ENCODE peak calls at places on chromosomes 2 and 18, in nine cellular contexts. One of them, this sample, is unnamed.
A peak's percentile ranks its signal among the peaks of the same experiment; 100 is the strongest.

GRCh38 chr2:118658581-118659248 is 188.7 kb downstream of the EN1 start:
- DNase-seq in foreskin keratinocyte: no peak
- DNase-seq in stimulated activated CD4-positive, alpha-beta T cell treated with anti-CD3 and anti-CD28 coated beads, Interleukin-12 subunit alpha, Interleukin-12 subunit beta, amount 100 ng/mL, for 4 hours: no peak
- DNase-seq in activated naive CD8-positive, alpha-beta T cell treated with anti-CD3 and anti-CD28 coated beads, Interleukin-2, amount 10 ng/mL, durations not matched to agents 7 days and 5 days: no peak
- DNase-seq in midbrain: no peak
- DNase-seq in fibroblast of the conjunctiva: no peak
- DNase-seq in NCI-H1092 treated with DMSO at 0.1 percent for 48 hours: no peak
- DNase-seq in AML-193: no peak
- DNase-seq in activated T-cell treated with anti-CD3 and anti-CD28 coated beads, Interleukin-2, amount 50 U/mL, for 1 hour: no peak
- DNase-seq in this sample: no peak

GRCh38 chr2:88557290-88557689 is 70.0 kb downstream of the EIF2AK3 start:
- DNase-seq in foreskin keratinocyte: no peak
- DNase-seq in stimulated activated CD4-positive, alpha-beta T cell treated with anti-CD3 and anti-CD28 coated beads, Interleukin-12 subunit alpha, Interleukin-12 subunit beta, amount 100 ng/mL, for 4 hours: no peak
- DNase-seq in activated naive CD8-positive, alpha-beta T cell treated with anti-CD3 and anti-CD28 coated beads, Interleukin-2, amount 10 ng/mL, durations not matched to agents 7 days and 5 days: no peak
- DNase-seq in midbrain: no peak
- DNase-seq in fibroblast of the conjunctiva: no peak
- DNase-seq in NCI-H1092 treated with DMSO at 0.1 percent for 48 hours: no peak
- DNase-seq in AML-193: no peak
- DNase-seq in activated T-cell treated with anti-CD3 and anti-CD28 coated beads, Interleukin-2, amount 50 U/mL, for 1 hour: no peak
- DNase-seq in this sample: no peak

GRCh38 chr2:207601774-207602173 is 23.4 kb downstream of the METTL21A start:
- DNase-seq in foreskin keratinocyte: no peak
- DNase-seq in stimulated activated CD4-positive, alpha-beta T cell treated with anti-CD3 and anti-CD28 coated beads, Interleukin-12 subunit alpha, Interleukin-12 subunit beta, amount 100 ng/mL, for 4 hours: no peak
- DNase-seq in activated naive CD8-positive, alpha-beta T cell treated with anti-CD3 and anti-CD28 coated beads, Interleukin-2, amount 10 ng/mL, durations not matched to agents 7 days and 5 days: no peak
- DNase-seq in midbrain: no peak
- DNase-seq in fibroblast of the conjunctiva: no peak
- DNase-seq in NCI-H1092 treated with DMSO at 0.1 percent for 48 hours: no peak
- DNase-seq in AML-193: no peak
- DNase-seq in activated T-cell treated with anti-CD3 and anti-CD28 coated beads, Interleukin-2, amount 50 U/mL, for 1 hour: no peak
- DNase-seq in this sample: no peak

GRCh38 chr2:2464095-2464494 is 133.0 kb upstream of the MYT1L start:
- DNase-seq in foreskin keratinocyte: no peak
- DNase-seq in stimulated activated CD4-positive, alpha-beta T cell treated with anti-CD3 and anti-CD28 coated beads, Interleukin-12 subunit alpha, Interleukin-12 subunit beta, amount 100 ng/mL, for 4 hours: no peak
- DNase-seq in activated naive CD8-positive, alpha-beta T cell treated with anti-CD3 and anti-CD28 coated beads, Interleukin-2, amount 10 ng/mL, durations not matched to agents 7 days and 5 days: no peak
- DNase-seq in midbrain: no peak
- DNase-seq in fibroblast of the conjunctiva: no peak
- DNase-seq in NCI-H1092 treated with DMSO at 0.1 percent for 48 hours: no peak
- DNase-seq in AML-193: no peak
- DNase-seq in activated T-cell treated with anti-CD3 and anti-CD28 coated beads, Interleukin-2, amount 50 U/mL, for 1 hour: no peak
- DNase-seq in this sample: peak; percentile 49

GRCh38 chr2:223976635-223977226 is 19.5 kb downstream of the MRPL44 start:
- DNase-seq in foreskin keratinocyte: no peak
- DNase-seq in stimulated activated CD4-positive, alpha-beta T cell treated with anti-CD3 and anti-CD28 coated beads, Interleukin-12 subunit alpha, Interleukin-12 subunit beta, amount 100 ng/mL, for 4 hours: no peak
- DNase-seq in activated naive CD8-positive, alpha-beta T cell treated with anti-CD3 and anti-CD28 coated beads, Interleukin-2, amount 10 ng/mL, durations not matched to agents 7 days and 5 days: no peak
- DNase-seq in midbrain: no peak
- DNase-seq in fibroblast of the conjunctiva: no peak
- DNase-seq in NCI-H1092 treated with DMSO at 0.1 percent for 48 hours: no peak
- DNase-seq in AML-193: no peak
- DNase-seq in activated T-cell treated with anti-CD3 and anti-CD28 coated beads, Interleukin-2, amount 50 U/mL, for 1 hour: no peak
- DNase-seq in this sample: no peak

GRCh38 chr2:228841877-228842276 is 429.2 kb downstream of the PID1 start:
- DNase-seq in foreskin keratinocyte: no peak
- DNase-seq in stimulated activated CD4-positive, alpha-beta T cell treated with anti-CD3 and anti-CD28 coated beads, Interleukin-12 subunit alpha, Interleukin-12 subunit beta, amount 100 ng/mL, for 4 hours: no peak
- DNase-seq in activated naive CD8-positive, alpha-beta T cell treated with anti-CD3 and anti-CD28 coated beads, Interleukin-2, amount 10 ng/mL, durations not matched to agents 7 days and 5 days: no peak
- DNase-seq in midbrain: no peak
- DNase-seq in fibroblast of the conjunctiva: no peak
- DNase-seq in NCI-H1092 treated with DMSO at 0.1 percent for 48 hours: no peak
- DNase-seq in AML-193: no peak
- DNase-seq in activated T-cell treated with anti-CD3 and anti-CD28 coated beads, Interleukin-2, amount 50 U/mL, for 1 hour: no peak
- DNase-seq in this sample: no peak

GRCh38 chr2:196263181-196263747 is 91.9 kb upstream of the STK17B start:
- DNase-seq in foreskin keratinocyte: peak; percentile 92
- DNase-seq in stimulated activated CD4-positive, alpha-beta T cell treated with anti-CD3 and anti-CD28 coated beads, Interleukin-12 subunit alpha, Interleukin-12 subunit beta, amount 100 ng/mL, for 4 hours: no peak
- DNase-seq in activated naive CD8-positive, alpha-beta T cell treated with anti-CD3 and anti-CD28 coated beads, Interleukin-2, amount 10 ng/mL, durations not matched to agents 7 days and 5 days: no peak
- DNase-seq in midbrain: peak; percentile 55
- DNase-seq in fibroblast of the conjunctiva: no peak
- DNase-seq in NCI-H1092 treated with DMSO at 0.1 percent for 48 hours: no peak
- DNase-seq in AML-193: peak; percentile 88
- DNase-seq in activated T-cell treated with anti-CD3 and anti-CD28 coated beads, Interleukin-2, amount 50 U/mL, for 1 hour: peak; percentile 38
- DNase-seq in this sample: no peak

GRCh38 chr2:222903234-222904220 is 42.7 kb downstream of the ACSL3 start:
- DNase-seq in foreskin keratinocyte: no peak
- DNase-seq in stimulated activated CD4-positive, alpha-beta T cell treated with anti-CD3 and anti-CD28 coated beads, Interleukin-12 subunit alpha, Interleukin-12 subunit beta, amount 100 ng/mL, for 4 hours: peak; percentile 19
- DNase-seq in activated naive CD8-positive, alpha-beta T cell treated with anti-CD3 and anti-CD28 coated beads, Interleukin-2, amount 10 ng/mL, durations not matched to agents 7 days and 5 days: no peak
- DNase-seq in midbrain: peak; percentile 32
- DNase-seq in fibroblast of the conjunctiva: peak; percentile 41
- DNase-seq in NCI-H1092 treated with DMSO at 0.1 percent for 48 hours: peak; percentile 44
- DNase-seq in AML-193: peak; percentile 68
- DNase-seq in activated T-cell treated with anti-CD3 and anti-CD28 coated beads, Interleukin-2, amount 50 U/mL, for 1 hour: no peak
- DNase-seq in this sample: peak; percentile 8

GRCh38 chr2:179745615-179746263 is 115.7 kb downstream of the ZNF385B start:
- DNase-seq in foreskin keratinocyte: no peak
- DNase-seq in stimulated activated CD4-positive, alpha-beta T cell treated with anti-CD3 and anti-CD28 coated beads, Interleukin-12 subunit alpha, Interleukin-12 subunit beta, amount 100 ng/mL, for 4 hours: no peak
- DNase-seq in activated naive CD8-positive, alpha-beta T cell treated with anti-CD3 and anti-CD28 coated beads, Interleukin-2, amount 10 ng/mL, durations not matched to agents 7 days and 5 days: no peak
- DNase-seq in midbrain: peak; percentile 10
- DNase-seq in fibroblast of the conjunctiva: no peak
- DNase-seq in NCI-H1092 treated with DMSO at 0.1 percent for 48 hours: no peak
- DNase-seq in AML-193: no peak
- DNase-seq in activated T-cell treated with anti-CD3 and anti-CD28 coated beads, Interleukin-2, amount 50 U/mL, for 1 hour: no peak
- DNase-seq in this sample: no peak

GRCh38 chr2:30155202-30155601 is 8.4 kb downstream of the YPEL5 start:
- DNase-seq in foreskin keratinocyte: no peak
- DNase-seq in stimulated activated CD4-positive, alpha-beta T cell treated with anti-CD3 and anti-CD28 coated beads, Interleukin-12 subunit alpha, Interleukin-12 subunit beta, amount 100 ng/mL, for 4 hours: no peak
- DNase-seq in activated naive CD8-positive, alpha-beta T cell treated with anti-CD3 and anti-CD28 coated beads, Interleukin-2, amount 10 ng/mL, durations not matched to agents 7 days and 5 days: no peak
- DNase-seq in midbrain: no peak
- DNase-seq in fibroblast of the conjunctiva: no peak
- DNase-seq in NCI-H1092 treated with DMSO at 0.1 percent for 48 hours: no peak
- DNase-seq in AML-193: no peak
- DNase-seq in activated T-cell treated with anti-CD3 and anti-CD28 coated beads, Interleukin-2, amount 50 U/mL, for 1 hour: no peak
- DNase-seq in this sample: no peak

GRCh38 chr2:71792926-71793761 is 339.8 kb downstream of the DYSF start:
- DNase-seq in foreskin keratinocyte: no peak
- DNase-seq in stimulated activated CD4-positive, alpha-beta T cell treated with anti-CD3 and anti-CD28 coated beads, Interleukin-12 subunit alpha, Interleukin-12 subunit beta, amount 100 ng/mL, for 4 hours: no peak
- DNase-seq in activated naive CD8-positive, alpha-beta T cell treated with anti-CD3 and anti-CD28 coated beads, Interleukin-2, amount 10 ng/mL, durations not matched to agents 7 days and 5 days: no peak
- DNase-seq in midbrain: no peak
- DNase-seq in fibroblast of the conjunctiva: no peak
- DNase-seq in NCI-H1092 treated with DMSO at 0.1 percent for 48 hours: no peak
- DNase-seq in AML-193: no peak
- DNase-seq in activated T-cell treated with anti-CD3 and anti-CD28 coated beads, Interleukin-2, amount 50 U/mL, for 1 hour: no peak
- DNase-seq in this sample: no peak

GRCh38 chr2:240237609-240238151 is 97.2 kb upstream of the OTOS start:
- DNase-seq in foreskin keratinocyte: peak; percentile 78
- DNase-seq in stimulated activated CD4-positive, alpha-beta T cell treated with anti-CD3 and anti-CD28 coated beads, Interleukin-12 subunit alpha, Interleukin-12 subunit beta, amount 100 ng/mL, for 4 hours: no peak
- DNase-seq in activated naive CD8-positive, alpha-beta T cell treated with anti-CD3 and anti-CD28 coated beads, Interleukin-2, amount 10 ng/mL, durations not matched to agents 7 days and 5 days: no peak
- DNase-seq in midbrain: no peak
- DNase-seq in fibroblast of the conjunctiva: peak; percentile 13
- DNase-seq in NCI-H1092 treated with DMSO at 0.1 percent for 48 hours: peak; percentile 46
- DNase-seq in AML-193: no peak
- DNase-seq in activated T-cell treated with anti-CD3 and anti-CD28 coated beads, Interleukin-2, amount 50 U/mL, for 1 hour: no peak
- DNase-seq in this sample: no peak

GRCh38 chr2:74361327-74361726 is 18.1 kb upstream of the SLC4A5 start:
- DNase-seq in foreskin keratinocyte: no peak
- DNase-seq in stimulated activated CD4-positive, alpha-beta T cell treated with anti-CD3 and anti-CD28 coated beads, Interleukin-12 subunit alpha, Interleukin-12 subunit beta, amount 100 ng/mL, for 4 hours: no peak
- DNase-seq in activated naive CD8-positive, alpha-beta T cell treated with anti-CD3 and anti-CD28 coated beads, Interleukin-2, amount 10 ng/mL, durations not matched to agents 7 days and 5 days: no peak
- DNase-seq in midbrain: no peak
- DNase-seq in fibroblast of the conjunctiva: no peak
- DNase-seq in NCI-H1092 treated with DMSO at 0.1 percent for 48 hours: no peak
- DNase-seq in AML-193: no peak
- DNase-seq in activated T-cell treated with anti-CD3 and anti-CD28 coated beads, Interleukin-2, amount 50 U/mL, for 1 hour: no peak
- DNase-seq in this sample: no peak

GRCh38 chr18:12742453-12742852 is 39.6 kb downstream of the PSMG2 start:
- DNase-seq in foreskin keratinocyte: peak; percentile 88
- DNase-seq in stimulated activated CD4-positive, alpha-beta T cell treated with anti-CD3 and anti-CD28 coated beads, Interleukin-12 subunit alpha, Interleukin-12 subunit beta, amount 100 ng/mL, for 4 hours: no peak
- DNase-seq in activated naive CD8-positive, alpha-beta T cell treated with anti-CD3 and anti-CD28 coated beads, Interleukin-2, amount 10 ng/mL, durations not matched to agents 7 days and 5 days: no peak
- DNase-seq in midbrain: no peak
- DNase-seq in fibroblast of the conjunctiva: peak; percentile 40
- DNase-seq in NCI-H1092 treated with DMSO at 0.1 percent for 48 hours: no peak
- DNase-seq in AML-193: no peak
- DNase-seq in activated T-cell treated with anti-CD3 and anti-CD28 coated beads, Interleukin-2, amount 50 U/mL, for 1 hour: no peak
- DNase-seq in this sample: no peak

GRCh38 chr2:125581561-125581960 is 1074.4 kb upstream of the GYPC start:
- DNase-seq in foreskin keratinocyte: no peak
- DNase-seq in stimulated activated CD4-positive, alpha-beta T cell treated with anti-CD3 and anti-CD28 coated beads, Interleukin-12 subunit alpha, Interleukin-12 subunit beta, amount 100 ng/mL, for 4 hours: no peak
- DNase-seq in activated naive CD8-positive, alpha-beta T cell treated with anti-CD3 and anti-CD28 coated beads, Interleukin-2, amount 10 ng/mL, durations not matched to agents 7 days and 5 days: no peak
- DNase-seq in midbrain: no peak
- DNase-seq in fibroblast of the conjunctiva: no peak
- DNase-seq in NCI-H1092 treated with DMSO at 0.1 percent for 48 hours: no peak
- DNase-seq in AML-193: no peak
- DNase-seq in activated T-cell treated with anti-CD3 and anti-CD28 coated beads, Interleukin-2, amount 50 U/mL, for 1 hour: no peak
- DNase-seq in this sample: peak; percentile 14

GRCh38 chr2:133516405-133517028 is 51.7 kb downstream of the NCKAP5 start:
- DNase-seq in foreskin keratinocyte: no peak
- DNase-seq in stimulated activated CD4-positive, alpha-beta T cell treated with anti-CD3 and anti-CD28 coated beads, Interleukin-12 subunit alpha, Interleukin-12 subunit beta, amount 100 ng/mL, for 4 hours: no peak
- DNase-seq in activated naive CD8-positive, alpha-beta T cell treated with anti-CD3 and anti-CD28 coated beads, Interleukin-2, amount 10 ng/mL, durations not matched to agents 7 days and 5 days: no peak
- DNase-seq in midbrain: no peak
- DNase-seq in fibroblast of the conjunctiva: no peak
- DNase-seq in NCI-H1092 treated with DMSO at 0.1 percent for 48 hours: no peak
- DNase-seq in AML-193: no peak
- DNase-seq in activated T-cell treated with anti-CD3 and anti-CD28 coated beads, Interleukin-2, amount 50 U/mL, for 1 hour: no peak
- DNase-seq in this sample: no peak

This sample was measured in NCI-H774.